ENCODE peak calls at places on chromosomes 6 and 20, in six cellular contexts. Q is uterus, P is Peyer's patch, W is sigmoid colon, V is esophagus squamous epithelium, C is transverse colon. K is an unnamed sample.

GRCh38 chr20:17872920-17873319 is 95.7 kb downstream of the SNX5 start:
- DNase-seq in Q (no peak), P (no peak), W (peak), V (no peak), C (no peak), K (no peak)

GRCh38 chr20:57080796-57081195 is 185.6 kb downstream of the BMP7 start:
- DNase-seq in Q (no peak), P (no peak), W (no peak), V (no peak), C (no peak), K (no peak)

GRCh38 chr20:44733341-44734069 is 12.2 kb upstream of the KCNK15 start:
- DNase-seq in Q (peak), P (peak), W (peak), V (no peak), C (peak), K (peak)

GRCh38 chr20:25054995-25055629 is 2.8 kb downstream of the ACSS1 start:
- DNase-seq in Q (no peak), P (no peak), W (peak), V (no peak), C (peak), K (peak)

GRCh38 chr6:49121970-49122369 is 341.1 kb downstream of the MMUT start:
- DNase-seq in Q (no peak), P (no peak), W (no peak), V (no peak), C (no peak), K (no peak)

GRCh38 chr6:127266892-127267741 is 453 bp downstream of the RNF146 start:
- DNase-seq in Q (peak), P (peak), W (peak), V (peak), C (peak), K (peak)

GRCh38 chr20:53077373-53078205 is 105.4 kb downstream of the TSHZ2 start:
- DNase-seq in Q (peak), P (no peak), W (no peak), V (no peak), C (no peak), K (no peak)

GRCh38 chr20:25503946-25504345 is 81.4 kb downstream of the NINL start:
- DNase-seq in Q (no peak), P (no peak), W (no peak), V (no peak), C (no peak), K (no peak)

GRCh38 chr20:44234566-44235317 is 12.4 kb upstream of the GDAP1L1 start:
- DNase-seq in Q (no peak), P (no peak), W (no peak), V (no peak), C (no peak), K (no peak)

GRCh38 chr6:136784910-136785746 is 7.1 kb downstream of the MAP3K5 start:
- DNase-seq in Q (no peak), P (peak), W (peak), V (no peak), C (peak), K (peak)

GRCh38 chr6:161487694-161488093 is 213.8 kb upstream of the AGPAT4 start:
- DNase-seq in Q (no peak), P (no peak), W (no peak), V (no peak), C (no peak), K (no peak)

GRCh38 chr20:46844965-46845364 is 49.7 kb upstream of the EYA2 start:
- DNase-seq in Q (no peak), P (no peak), W (no peak), V (no peak), C (no peak), K (no peak)

GRCh38 chr6:34982424-34982852 is 93.4 kb downstream of the ANKS1A start:
- DNase-seq in Q (no peak), P (no peak), W (no peak), V (no peak), C (no peak), K (peak)

GRCh38 chr6:45609141-45609638 is 231.5 kb upstream of the SUPT3H start:
- DNase-seq in Q (no peak), P (no peak), W (no peak), V (no peak), C (no peak), K (no peak)

GRCh38 chr6:40569162-40569920 is 17.8 kb downstream of the LRFN2 start:
- DNase-seq in Q (no peak), P (no peak), W (peak), V (no peak), C (no peak), K (no peak)

GRCh38 chr20:24337074-24337473 is 132.4 kb upstream of the SYNDIG1 start:
- DNase-seq in Q (no peak), P (no peak), W (no peak), V (no peak), C (no peak), K (no peak)

GRCh38 chr20:20259534-20259933 is 108.4 kb upstream of the INSM1 start:
- DNase-seq in Q (no peak), P (no peak), W (no peak), V (no peak), C (no peak), K (no peak)

GRCh38 chr6:95576621-95577316 is 566 bp upstream of the MANEA start:
- DNase-seq in Q (no peak), P (no peak), W (no peak), V (no peak), C (no peak), K (peak)

GRCh38 chr6:128932061-128932460 is 49.1 kb downstream of the LAMA2 start:
- DNase-seq in Q (no peak), P (no peak), W (no peak), V (no peak), C (no peak), K (no peak)

GRCh38 chr6:46789434-46790358 is 3.5 kb upstream of the MEP1A start:
- DNase-seq in Q (no peak), P (no peak), W (no peak), V (no peak), C (no peak), K (no peak)

GRCh38 chr20:59435496-59435895 is 135.1 kb downstream of the EDN3 start:
- DNase-seq in Q (no peak), P (no peak), W (no peak), V (no peak), C (no peak), K (no peak)

GRCh38 chr6:81401970-81402690 is 350.4 kb downstream of the TENT5A start:
- DNase-seq in Q (no peak), P (no peak), W (no peak), V (no peak), C (no peak), K (no peak)

GRCh38 chr20:42588847-42589246 is 600.9 kb downstream of the PTPRT start:
- DNase-seq in Q (no peak), P (no peak), W (no peak), V (no peak), C (no peak), K (no peak)

GRCh38 chr6:84764332-84765049 is at the start of gene TBX18:
- DNase-seq in Q (peak), P (peak), W (peak), V (peak), C (peak), K (peak)
- TF ChIP-seq POLR2A in Q (peak), P (no peak), W (no peak), V (no peak), C (no peak), K (no peak)

GRCh38 chr6:89638320-89639195 is at the start of gene LYRM2:
- DNase-seq in Q (peak), P (peak), W (peak), V (peak), C (peak), K (peak)
- TF ChIP-seq POLR2A in Q (peak), P (peak), W (peak), V (peak), C (peak), K (peak)

DNA sequence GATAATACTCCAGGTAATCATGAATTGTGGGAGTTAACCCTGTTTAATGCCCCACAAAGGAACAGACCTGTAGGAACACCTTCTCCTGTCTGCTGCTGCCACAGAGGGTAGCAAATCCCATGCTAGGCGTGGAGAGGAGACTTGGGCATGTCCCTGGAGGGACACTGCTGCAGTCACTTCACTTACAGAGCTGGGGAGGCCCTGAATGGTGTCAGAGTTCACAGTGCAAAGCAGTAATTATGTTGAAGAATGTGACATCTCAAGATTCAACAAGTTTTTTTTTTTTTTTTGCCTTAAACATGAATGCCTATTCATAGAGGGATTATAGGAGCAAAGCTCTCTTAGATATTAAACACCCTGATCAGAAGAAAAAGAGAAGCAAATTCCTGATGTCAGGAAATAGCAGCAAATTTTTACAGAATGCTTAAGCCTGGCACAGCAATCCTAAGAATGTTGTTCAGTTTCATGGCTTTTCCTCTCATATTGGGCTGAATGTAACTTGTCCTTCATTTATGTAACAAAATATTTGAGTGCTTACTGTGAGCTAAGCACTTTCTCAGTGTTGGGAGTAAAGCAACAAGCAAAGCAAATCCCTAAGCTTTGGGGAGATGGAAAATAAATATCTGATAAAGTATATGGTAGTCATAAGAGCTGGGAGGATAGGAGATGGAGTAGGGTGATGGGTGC is 45.0 kb downstream of the CARMIL1 start:
- DNase-seq in Q (no peak), P (no peak), W (no peak), V (no peak), C (no peak), K (no peak)
- TF ChIP-seq POLR2A in Q (no peak), P (no peak), W (no peak), V (no peak), C (no peak), K (no peak)

DNA sequence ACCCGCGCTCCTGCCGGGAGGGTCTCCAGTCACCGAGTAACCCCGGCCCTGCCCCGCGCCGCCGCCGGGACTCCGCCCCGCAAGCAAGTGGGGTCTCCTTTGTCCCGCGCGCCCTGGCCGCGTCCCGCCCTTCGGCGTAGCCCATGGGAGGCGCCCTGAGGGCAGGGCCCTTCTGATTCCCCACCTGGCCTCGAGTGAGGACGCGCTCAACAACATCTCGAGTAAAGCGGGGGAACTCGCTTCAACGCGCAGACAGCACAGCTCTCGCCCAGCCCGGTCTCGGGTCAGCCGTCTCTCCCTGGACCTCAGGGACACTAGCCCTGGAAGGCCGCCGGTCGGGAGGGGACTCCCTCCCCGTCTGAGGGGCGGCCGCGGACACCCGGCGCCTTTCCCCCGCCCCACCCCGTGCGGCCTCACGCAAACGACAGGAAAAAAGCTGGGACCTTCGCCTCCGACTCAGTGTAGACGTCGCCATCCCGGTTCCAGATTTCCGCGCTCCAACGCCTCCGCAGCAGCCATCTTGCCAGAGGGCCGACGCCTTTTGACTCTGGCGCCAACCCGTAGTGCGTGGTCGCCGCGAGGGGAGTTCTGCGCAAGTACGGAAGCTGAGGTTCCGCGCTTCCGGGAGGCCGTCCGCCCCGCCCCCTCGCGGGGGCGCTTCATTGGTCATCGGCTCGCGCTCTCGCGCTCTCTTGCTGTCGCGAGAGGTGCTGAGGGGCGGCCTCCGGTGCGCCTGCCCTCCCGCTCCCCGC is 418 bp upstream of the GID8 start:
- DNase-seq in Q (peak), P (peak), W (peak), V (peak), C (peak), K (peak)
- TF ChIP-seq POLR2A in Q (peak), P (peak), W (peak), V (peak), C (peak), K (peak)

GRCh38 chr20:38164069-38164468 is 1.0 kb downstream of the TGM2 start:
- DNase-seq in Q (no peak), P (no peak), W (peak), V (no peak), C (no peak), K (no peak)

GRCh38 chr20:38164624-38165088 is 414 bp downstream of the TGM2 start:
- DNase-seq in Q (no peak), P (no peak), W (peak), V (no peak), C (no peak), K (no peak)

GRCh38 chr20:38166707-38167233 is 1.7 kb upstream of the TGM2 start:
- DNase-seq in Q (no peak), P (no peak), W (peak), V (no peak), C (no peak), K (no peak)

GRCh38 chr20:38165966-38166706 is 1.1 kb upstream of the TGM2 start:
- DNase-seq in Q (no peak), P (no peak), W (peak), V (no peak), C (no peak), K (no peak)

GRCh38 chr20:38165089-38165965 is at the start of gene TGM2:
- DNase-seq in Q (peak), P (peak), W (peak), V (peak), C (peak), K (peak)
- TF ChIP-seq POLR2A in Q (peak), P (peak), W (no peak), V (no peak), C (no peak), K (peak)

DNA sequence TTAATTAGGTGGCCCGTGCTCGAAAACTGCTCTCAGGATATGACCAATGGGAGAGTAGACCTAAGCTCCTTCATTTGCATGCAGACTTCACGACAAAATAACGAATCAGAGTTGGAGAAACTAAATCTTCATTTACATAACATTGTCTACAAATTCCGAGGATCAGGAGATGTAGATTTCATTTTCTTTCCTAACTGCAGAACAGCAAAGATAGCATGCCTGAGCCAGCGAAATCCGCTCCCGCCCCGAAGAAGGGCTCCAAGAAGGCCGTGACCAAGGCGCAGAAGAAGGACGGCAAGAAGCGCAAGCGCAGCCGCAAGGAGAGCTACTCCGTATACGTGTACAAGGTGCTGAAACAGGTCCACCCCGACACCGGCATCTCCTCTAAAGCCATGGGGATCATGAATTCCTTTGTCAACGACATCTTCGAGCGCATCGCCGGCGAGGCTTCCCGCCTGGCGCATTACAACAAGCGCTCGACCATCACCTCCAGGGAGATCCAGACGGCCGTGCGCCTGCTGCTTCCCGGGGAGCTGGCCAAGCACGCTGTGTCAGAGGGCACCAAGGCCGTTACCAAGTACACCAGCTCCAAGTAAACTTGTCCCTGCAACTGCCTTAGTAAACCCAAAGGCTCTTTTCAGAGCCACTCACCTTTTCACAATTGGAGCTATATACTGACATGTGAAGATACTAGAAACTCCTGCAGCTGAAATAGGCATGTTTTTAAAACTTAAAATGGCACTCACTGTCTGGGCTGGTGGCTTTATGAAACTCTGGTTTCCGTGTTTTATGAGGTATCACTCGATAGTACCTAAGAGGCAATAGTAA is 96.6 kb downstream of the HFE start:
- DNase-seq in Q (peak), P (peak), W (peak), V (no peak), C (peak), K (peak)
- TF ChIP-seq POLR2A in Q (peak), P (peak), W (peak), V (peak), C (peak), K (peak)

GRCh38 chr6:30684386-30685156 is 1.9 kb downstream of the PPP1R18 start:
- DNase-seq in Q (peak), P (peak), W (peak), V (no peak), C (peak), K (no peak)

GRCh38 chr6:30681696-30682180 is 4.7 kb downstream of the PPP1R18 start:
- DNase-seq in Q (no peak), P (no peak), W (no peak), V (no peak), C (no peak), K (no peak)

GRCh38 chr6:30683980-30684338 is 2.5 kb downstream of the PPP1R18 start:
- DNase-seq in Q (no peak), P (no peak), W (no peak), V (no peak), C (no peak), K (no peak)

GRCh38 chr6:30683137-30683979 is 3.1 kb downstream of the PPP1R18 start:
- DNase-seq in Q (peak), P (no peak), W (peak), V (no peak), C (no peak), K (no peak)

DNA sequence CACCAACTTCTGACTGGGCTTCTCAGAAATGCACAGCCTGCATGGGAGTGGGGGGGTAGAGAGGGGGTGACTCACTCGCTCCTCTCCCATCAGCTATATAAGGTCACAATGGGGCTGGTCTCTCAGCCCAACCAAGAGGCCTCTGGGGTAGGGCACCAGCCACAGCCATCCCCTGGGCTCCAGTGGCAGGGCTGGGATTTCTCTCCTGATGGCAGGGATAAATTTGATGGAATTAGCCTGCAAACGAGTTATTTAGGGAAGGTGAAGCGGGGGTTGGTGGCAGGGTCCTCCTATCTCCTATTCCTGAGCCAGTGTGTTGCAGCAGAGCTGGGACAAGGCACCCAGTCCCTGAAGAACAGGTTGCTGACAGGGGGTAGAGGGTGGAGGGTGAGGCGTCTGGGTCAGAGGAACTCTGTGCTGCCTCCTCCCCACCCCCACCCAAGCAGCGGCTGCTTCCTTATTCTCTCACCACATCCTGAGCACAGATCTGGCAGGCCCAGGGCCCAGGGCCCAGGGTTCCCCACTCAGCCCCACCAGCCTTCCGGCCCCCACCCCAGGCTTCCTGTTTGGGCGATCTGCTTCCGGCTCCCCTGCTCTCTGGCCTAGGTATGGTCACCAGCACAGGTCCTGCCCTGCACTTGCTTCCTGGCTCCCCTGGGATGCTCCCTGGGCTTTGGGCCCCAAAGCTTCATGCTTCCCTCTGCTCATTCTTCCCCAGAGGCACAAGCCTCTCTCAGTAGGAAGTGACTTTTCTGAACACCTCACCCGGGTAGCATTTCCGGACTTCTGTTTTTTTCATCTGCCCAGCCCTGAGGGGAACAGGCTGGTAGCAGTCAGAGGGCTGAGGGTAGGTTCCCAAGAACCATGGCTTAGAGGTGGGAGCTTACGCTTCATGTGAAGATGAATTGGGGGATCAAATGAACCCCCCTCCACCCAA is 4.0 kb downstream of the PPP1R18 start:
- DNase-seq in Q (peak), P (peak), W (peak), V (peak), C (peak), K (peak)
- TF ChIP-seq POLR2A in Q (peak), P (no peak), W (peak), V (no peak), C (peak), K (peak)

GRCh38 chr20:10217517-10218410 is 866 bp upstream of the SNAP25 start:
- DNase-seq in Q (peak), P (no peak), W (peak), V (no peak), C (peak), K (no peak)
- TF ChIP-seq POLR2A in Q (peak), P (no peak), W (no peak), V (no peak), C (no peak), K (no peak)